ENCODE peak calls at places on chromosomes 5 and 9, in seven cellular contexts. T is A549, V is transverse colon, I is ovary, Q is stomach, E is sigmoid colon, P is K562. D is an unnamed sample. For H3K4me1, the result is how much of the 10 kb centered on the place peaks cover.

GRCh38 chr5:39224196-39224754 is 4.9 kb upstream of the FYB1 start:
- DNase-seq in T (peak), V (peak), I (no peak), Q (peak), E (peak), P (peak), D (no peak)

GRCh38 chr5:96978812-96979449 is 43.1 kb downstream of the LNPEP start:
- DNase-seq in T (no peak), V (no peak), I (no peak), Q (no peak), E (no peak), P (no peak), D (no peak)

GRCh38 chr9:89372230-89372816 is 54.0 kb downstream of the SECISBP2 start:
- DNase-seq in T (peak), V (no peak), I (no peak), Q (no peak), E (no peak), P (peak), D (peak)

GRCh38 chr5:154302181-154302580 is 111.6 kb downstream of the GALNT10 start:
- DNase-seq in T (no peak), V (no peak), I (peak), Q (peak), E (peak), P (no peak), D (no peak)

GRCh38 chr9:93864029-93864428 is 91.1 kb downstream of the BARX1 start:
- DNase-seq in T (no peak), V (no peak), I (no peak), Q (no peak), E (no peak), P (no peak), D (peak)

GRCh38 chr5:15575566-15576195 is 75.7 kb downstream of the FBXL7 start:
- DNase-seq in T (no peak), V (no peak), I (no peak), Q (no peak), E (no peak), P (no peak), D (no peak)

GRCh38 chr9:132757031-132757430 is 86.8 kb downstream of the GTF3C4 start:
- DNase-seq in T (no peak), V (no peak), I (no peak), Q (no peak), E (peak), P (no peak), D (no peak)

GRCh38 chr9:137314561-137315560 is 12.8 kb upstream of the NRARP start:
- DNase-seq in T (no peak), V (no peak), I (peak), Q (no peak), E (peak), P (no peak), D (peak)

GRCh38 chr5:113901718-113902117 is 388.2 kb downstream of the YTHDC2 start:
- DNase-seq in T (no peak), V (no peak), I (no peak), Q (no peak), E (no peak), P (no peak), D (no peak)

GRCh38 chr9:88017086-88017485 is 42.8 kb upstream of the CDK20 start:
- DNase-seq in T (no peak), V (no peak), I (no peak), Q (no peak), E (no peak), P (no peak), D (no peak)

GRCh38 chr9:108569624-108570023 is 286.2 kb downstream of the ACTL7B start:
- DNase-seq in T (peak), V (no peak), I (no peak), Q (no peak), E (no peak), P (peak), D (no peak)

GRCh38 chr5:32507738-32508434 is 63.3 kb upstream of the ZFR start:
- DNase-seq in T (no peak), V (no peak), I (no peak), Q (no peak), E (peak), P (no peak), D (no peak)

GRCh38 chr9:29966247-29966646 is 2393.0 kb upstream of the C9orf72 start:
- DNase-seq in T (peak), V (no peak), I (no peak), Q (no peak), E (no peak), P (no peak), D (no peak)

GRCh38 chr5:145681686-145682085 is 153.5 kb downstream of the PRELID2 start:
- DNase-seq in T (peak), V (peak), I (peak), Q (peak), E (no peak), P (peak), D (no peak)

GRCh38 chr9:38249587-38250210 is 142.8 kb upstream of the ALDH1B1 start:
- DNase-seq in T (no peak), V (no peak), I (no peak), Q (no peak), E (no peak), P (no peak), D (no peak)

GRCh38 chr9:137294684-137295312 is 7.3 kb downstream of the NRARP start:
- DNase-seq in T (no peak), V (peak), I (peak), Q (no peak), E (no peak), P (peak), D (no peak)

GRCh38 chr9:93203713-93204469 is 20.0 kb downstream of the WNK2 start:
- DNase-seq in T (no peak), V (no peak), I (no peak), Q (no peak), E (no peak), P (no peak), D (no peak)

GRCh38 chr9:95822583-95823431 is 52.7 kb upstream of the ERCC6L2 start:
- DNase-seq in T (peak), V (no peak), I (no peak), Q (no peak), E (no peak), P (no peak), D (no peak)
- TF ChIP-seq EP300 in T (no peak), V (no peak), I (no peak), Q (no peak), E (no peak), P (no peak), D (no peak)

DNA sequence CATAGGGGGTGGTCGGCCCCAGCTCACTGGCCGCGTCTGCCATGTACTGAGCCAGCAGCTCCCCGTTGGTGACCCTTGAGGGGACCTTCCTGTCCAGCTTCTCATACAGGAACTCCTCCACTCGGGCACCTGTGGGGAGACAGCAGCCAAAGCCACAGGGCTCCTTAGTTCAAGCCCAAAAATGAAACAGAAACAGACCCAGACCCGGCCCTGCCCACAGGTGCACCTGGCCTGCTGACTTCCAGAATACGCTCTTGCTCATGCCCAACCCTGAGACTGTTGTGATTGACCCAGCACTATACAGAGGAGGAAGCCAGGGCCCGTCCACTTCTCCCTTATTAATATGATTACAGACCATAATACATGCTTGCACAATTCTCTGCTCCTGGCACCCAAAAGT is 7.0 kb downstream of the SH3GLB2 start:
- DNase-seq in T (no peak), V (peak), I (no peak), Q (peak), E (no peak), P (no peak), D (no peak)
- H3K4me1 ChIP-seq in T (under half), V (under half), I (under half), Q (under half), E (under half), P (under half), D (under half)

GRCh38 chr9:129150672-129151211 is 27.3 kb downstream of the IER5L start:
- DNase-seq in T (no peak), V (no peak), I (peak), Q (no peak), E (no peak), P (no peak), D (peak)

GRCh38 chr9:129148463-129149204 is 29.4 kb downstream of the IER5L start:
- DNase-seq in T (no peak), V (no peak), I (no peak), Q (no peak), E (no peak), P (no peak), D (peak)

GRCh38 chr9:129150122-129150521 is 27.9 kb downstream of the IER5L start:
- DNase-seq in T (no peak), V (no peak), I (peak), Q (no peak), E (peak), P (no peak), D (no peak)

GRCh38 chr9:129151469-129151868 is 26.6 kb downstream of the IER5L start:
- DNase-seq in T (no peak), V (no peak), I (peak), Q (no peak), E (peak), P (no peak), D (no peak)

DNA sequence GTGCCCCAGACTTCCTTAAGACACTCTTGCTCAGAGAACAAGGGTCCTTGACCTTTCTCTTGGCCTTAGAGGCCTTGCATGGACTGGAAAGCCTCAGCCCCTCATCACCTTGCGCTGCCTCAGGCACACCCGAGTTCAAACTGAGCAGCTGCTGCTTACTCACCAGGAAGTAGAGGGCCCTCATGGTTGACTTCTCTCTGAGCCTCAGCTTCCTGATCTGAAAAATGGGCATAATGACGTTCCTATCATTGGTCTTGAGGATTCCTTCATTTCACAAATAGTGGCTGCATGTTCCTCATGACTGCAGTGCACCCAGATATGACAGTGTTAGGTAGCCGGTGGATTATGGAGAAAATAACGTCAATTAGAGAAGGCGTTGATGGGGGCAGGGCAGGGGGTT is 28.6 kb downstream of the IER5L start:
- DNase-seq in T (no peak), V (no peak), I (no peak), Q (no peak), E (no peak), P (no peak), D (no peak)
- TF ChIP-seq EP300 in T (no peak), V (no peak), I (no peak), Q (no peak), E (no peak), P (no peak), D (no peak)

DNA sequence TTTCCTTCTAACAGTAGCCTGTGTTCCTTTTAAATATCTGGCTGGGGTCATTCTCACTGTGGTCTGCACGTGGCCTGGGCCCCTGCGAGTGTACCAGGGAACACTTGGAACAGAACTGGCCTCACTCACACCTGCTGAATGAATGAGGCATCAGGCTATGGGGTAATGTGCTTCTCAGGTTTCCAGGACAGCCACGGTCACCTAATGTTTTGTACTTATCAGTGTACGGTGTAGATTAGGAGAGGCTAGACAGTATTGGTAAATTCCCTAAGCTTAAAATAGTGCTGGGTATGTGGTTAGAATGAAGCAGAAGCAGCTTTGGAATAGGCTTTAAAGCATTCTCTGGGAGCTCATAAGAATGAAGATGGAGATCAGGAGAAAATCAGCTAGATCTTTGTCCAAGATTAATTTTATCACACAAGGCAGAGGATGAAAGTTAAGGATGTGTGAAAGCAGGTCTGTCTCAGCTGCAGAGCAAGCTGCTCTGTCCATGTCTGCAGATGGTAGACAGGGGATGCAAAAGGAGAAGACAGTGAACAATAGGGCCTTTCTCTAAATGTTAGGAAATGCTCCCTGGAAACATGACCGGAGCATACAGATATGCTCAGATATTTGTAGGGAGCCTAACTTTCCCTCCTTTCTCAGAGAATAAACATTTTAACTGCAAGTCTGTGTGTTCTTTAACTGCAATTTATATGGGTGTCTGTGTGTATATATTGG is 267.5 kb downstream of the NR3C1 start:
- DNase-seq in T (no peak), V (no peak), I (no peak), Q (peak), E (no peak), P (no peak), D (no peak)
- H3K4me1 ChIP-seq in T (under half), V (under half), I (under half), Q (under half), E (under half), P (under half), D (under half)

DNA sequence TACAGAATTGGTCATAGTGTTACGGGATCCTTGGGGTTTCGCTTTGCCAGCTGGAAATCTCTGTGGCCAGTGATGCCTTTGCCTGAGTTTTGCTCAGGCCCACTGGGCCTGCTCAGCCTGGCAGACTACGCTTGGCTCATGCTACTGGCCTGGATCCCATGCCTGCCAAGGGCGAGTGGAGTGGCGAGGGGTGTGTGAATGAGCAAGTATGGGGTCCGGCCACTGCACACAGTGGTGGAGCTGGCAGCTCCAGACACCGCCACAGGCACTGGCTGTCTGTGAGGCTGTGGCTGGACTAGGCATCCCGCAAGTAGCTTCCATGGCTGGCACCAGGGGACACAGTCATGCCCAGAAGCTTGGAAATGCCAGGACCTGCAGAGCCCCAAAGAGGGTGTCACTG is 240.3 kb downstream of the ARRDC3 start:
- DNase-seq in T (no peak), V (no peak), I (no peak), Q (no peak), E (no peak), P (no peak), D (no peak)
- TF ChIP-seq EP300 in T (no peak), V (no peak), I (no peak), Q (no peak), E (no peak), P (no peak), D (no peak)